ENCODE peak calls at places on chromosome 1, in nine cellular contexts. One of them, this sample, is unnamed.
A peak's percentile ranks its signal among the peaks of the same experiment; 100 is the strongest.

GRCh38 chr1:179476484-179476883 is 99.3 kb downstream of the NPHS2 start:
- DNase-seq in AG04449: no peak
- DNase-seq in GM12865: no peak
- DNase-seq in prostate gland: no peak
- DNase-seq in aorta: no peak
- DNase-seq in cardiac muscle cell: no peak
- DNase-seq in Peyer's patch: no peak
- DNase-seq in CD4-positive, CD25-positive, alpha-beta regulatory T cell: no peak
- DNase-seq in tibial artery: no peak
- DNase-seq in this sample: no peak

GRCh38 chr1:38082678-38083317 is 36.2 kb upstream of the POU3F1 start:
- DNase-seq in AG04449: no peak
- DNase-seq in GM12865: peak; percentile 22
- DNase-seq in prostate gland: peak; percentile 20
- DNase-seq in aorta: no peak
- DNase-seq in cardiac muscle cell: no peak
- DNase-seq in Peyer's patch: no peak
- DNase-seq in CD4-positive, CD25-positive, alpha-beta regulatory T cell: no peak
- DNase-seq in tibial artery: no peak
- DNase-seq in this sample: no peak

GRCh38 chr1:183278736-183279591 is 92.9 kb downstream of the LAMC2 start:
- DNase-seq in AG04449: no peak
- DNase-seq in GM12865: no peak
- DNase-seq in prostate gland: no peak
- DNase-seq in aorta: no peak
- DNase-seq in cardiac muscle cell: peak; percentile 72
- DNase-seq in Peyer's patch: no peak
- DNase-seq in CD4-positive, CD25-positive, alpha-beta regulatory T cell: peak; percentile 18
- DNase-seq in tibial artery: no peak
- DNase-seq in this sample: no peak

GRCh38 chr1:209569445-209570207 is 13.9 kb upstream of the CAMK1G start:
- DNase-seq in AG04449: peak; percentile 21
- DNase-seq in GM12865: peak; percentile 81
- DNase-seq in prostate gland: peak; percentile 79
- DNase-seq in aorta: peak; percentile 72
- DNase-seq in cardiac muscle cell: peak; percentile 86
- DNase-seq in Peyer's patch: peak; percentile 93
- DNase-seq in CD4-positive, CD25-positive, alpha-beta regulatory T cell: peak; percentile 82
- DNase-seq in tibial artery: peak; percentile 72
- DNase-seq in this sample: peak; percentile 37

GRCh38 chr1:17128361-17128760 is 9.1 kb upstream of the PADI2 start:
- DNase-seq in AG04449: peak; percentile 97
- DNase-seq in GM12865: no peak
- DNase-seq in prostate gland: no peak
- DNase-seq in aorta: no peak
- DNase-seq in cardiac muscle cell: peak; percentile 95
- DNase-seq in Peyer's patch: no peak
- DNase-seq in CD4-positive, CD25-positive, alpha-beta regulatory T cell: no peak
- DNase-seq in tibial artery: no peak
- DNase-seq in this sample: peak; percentile 77

GRCh38 chr1:223776075-223776814 is 63.9 kb downstream of the CAPN2 start:
- DNase-seq in AG04449: peak; percentile 80
- DNase-seq in GM12865: peak; percentile 44
- DNase-seq in prostate gland: no peak
- DNase-seq in aorta: no peak
- DNase-seq in cardiac muscle cell: peak; percentile 74
- DNase-seq in Peyer's patch: no peak
- DNase-seq in CD4-positive, CD25-positive, alpha-beta regulatory T cell: peak; percentile 49
- DNase-seq in tibial artery: no peak
- DNase-seq in this sample: peak; percentile 40

GRCh38 chr1:118360817-118361216 is 175.8 kb upstream of the SPAG17 start:
- DNase-seq in AG04449: peak; percentile 33
- DNase-seq in GM12865: no peak
- DNase-seq in prostate gland: no peak
- DNase-seq in aorta: no peak
- DNase-seq in cardiac muscle cell: peak; percentile 41
- DNase-seq in Peyer's patch: no peak
- DNase-seq in CD4-positive, CD25-positive, alpha-beta regulatory T cell: no peak
- DNase-seq in tibial artery: no peak
- DNase-seq in this sample: peak; percentile 63

GRCh38 chr1:103460496-103460895 is 65.0 kb upstream of the RNPC3 start:
- DNase-seq in AG04449: no peak
- DNase-seq in GM12865: no peak
- DNase-seq in prostate gland: no peak
- DNase-seq in aorta: no peak
- DNase-seq in cardiac muscle cell: no peak
- DNase-seq in Peyer's patch: no peak
- DNase-seq in CD4-positive, CD25-positive, alpha-beta regulatory T cell: no peak
- DNase-seq in tibial artery: no peak
- DNase-seq in this sample: no peak

GRCh38 chr1:31683997-31684396 is 19.8 kb downstream of the COL16A1 start:
- DNase-seq in AG04449: no peak
- DNase-seq in GM12865: peak; percentile 27
- DNase-seq in prostate gland: no peak
- DNase-seq in aorta: no peak
- DNase-seq in cardiac muscle cell: no peak
- DNase-seq in Peyer's patch: no peak
- DNase-seq in CD4-positive, CD25-positive, alpha-beta regulatory T cell: no peak
- DNase-seq in tibial artery: no peak
- DNase-seq in this sample: no peak

GRCh38 chr1:18262726-18263125 is 155.1 kb downstream of the IGSF21 start:
- DNase-seq in AG04449: no peak
- DNase-seq in GM12865: no peak
- DNase-seq in prostate gland: no peak
- DNase-seq in aorta: no peak
- DNase-seq in cardiac muscle cell: no peak
- DNase-seq in Peyer's patch: no peak
- DNase-seq in CD4-positive, CD25-positive, alpha-beta regulatory T cell: no peak
- DNase-seq in tibial artery: no peak
- DNase-seq in this sample: no peak

GRCh38 chr1:30466026-30466425 is 257.4 kb downstream of the MATN1 start:
- DNase-seq in AG04449: no peak
- DNase-seq in GM12865: no peak
- DNase-seq in prostate gland: no peak
- DNase-seq in aorta: no peak
- DNase-seq in cardiac muscle cell: no peak
- DNase-seq in Peyer's patch: peak; percentile 17
- DNase-seq in CD4-positive, CD25-positive, alpha-beta regulatory T cell: no peak
- DNase-seq in tibial artery: peak; percentile 40
- DNase-seq in this sample: no peak

GRCh38 chr1:37486680-37487618 is 12.6 kb downstream of the ZC3H12A start:
- DNase-seq in AG04449: no peak
- DNase-seq in GM12865: peak; percentile 77
- DNase-seq in prostate gland: no peak
- DNase-seq in aorta: peak; percentile 84
- DNase-seq in cardiac muscle cell: peak; percentile 82
- DNase-seq in Peyer's patch: peak; percentile 90
- DNase-seq in CD4-positive, CD25-positive, alpha-beta regulatory T cell: peak; percentile 69
- DNase-seq in tibial artery: peak; percentile 89
- DNase-seq in this sample: no peak

GRCh38 chr1:209823143-209824041 is 4.4 kb upstream of the UTP25 start:
- DNase-seq in AG04449: no peak
- DNase-seq in GM12865: peak; percentile 60
- DNase-seq in prostate gland: peak; percentile 74
- DNase-seq in aorta: no peak
- DNase-seq in cardiac muscle cell: peak; percentile 85
- DNase-seq in Peyer's patch: no peak
- DNase-seq in CD4-positive, CD25-positive, alpha-beta regulatory T cell: peak; percentile 74
- DNase-seq in tibial artery: no peak
- DNase-seq in this sample: peak; percentile 67

GRCh38 chr1:211007830-211008229 is 126.1 kb downstream of the KCNH1 start:
- DNase-seq in AG04449: no peak
- DNase-seq in GM12865: no peak
- DNase-seq in prostate gland: no peak
- DNase-seq in aorta: no peak
- DNase-seq in cardiac muscle cell: no peak
- DNase-seq in Peyer's patch: no peak
- DNase-seq in CD4-positive, CD25-positive, alpha-beta regulatory T cell: no peak
- DNase-seq in tibial artery: no peak
- DNase-seq in this sample: no peak

GRCh38 chr1:63619558-63619957 is 26.3 kb downstream of the PGM1 start:
- DNase-seq in AG04449: no peak
- DNase-seq in GM12865: no peak
- DNase-seq in prostate gland: no peak
- DNase-seq in aorta: no peak
- DNase-seq in cardiac muscle cell: no peak
- DNase-seq in Peyer's patch: no peak
- DNase-seq in CD4-positive, CD25-positive, alpha-beta regulatory T cell: no peak
- DNase-seq in tibial artery: no peak
- DNase-seq in this sample: no peak

GRCh38 chr1:47814592-47815436 is 182.4 kb downstream of the TRABD2B start:
- DNase-seq in AG04449: no peak
- DNase-seq in GM12865: no peak
- DNase-seq in prostate gland: no peak
- DNase-seq in aorta: no peak
- DNase-seq in cardiac muscle cell: no peak
- DNase-seq in Peyer's patch: no peak
- DNase-seq in CD4-positive, CD25-positive, alpha-beta regulatory T cell: no peak
- DNase-seq in tibial artery: no peak
- DNase-seq in this sample: no peak

GRCh38 chr1:15153184-15153841 is at the start of gene TMEM51:
- DNase-seq in AG04449: no peak
- DNase-seq in GM12865: no peak
- DNase-seq in prostate gland: peak; percentile 74
- DNase-seq in aorta: peak; percentile 86
- DNase-seq in cardiac muscle cell: peak; percentile 75
- DNase-seq in Peyer's patch: peak; percentile 83
- DNase-seq in CD4-positive, CD25-positive, alpha-beta regulatory T cell: no peak
- DNase-seq in tibial artery: peak; percentile 73
- DNase-seq in this sample: no peak

GRCh38 chr1:36476945-36477344 is 5.8 kb downstream of the CSF3R start:
- DNase-seq in AG04449: no peak
- DNase-seq in GM12865: no peak
- DNase-seq in prostate gland: no peak
- DNase-seq in aorta: no peak
- DNase-seq in cardiac muscle cell: no peak
- DNase-seq in Peyer's patch: no peak
- DNase-seq in CD4-positive, CD25-positive, alpha-beta regulatory T cell: no peak
- DNase-seq in tibial artery: no peak
- DNase-seq in this sample: no peak

GRCh38 chr1:61741682-61742619 is at the start of gene PATJ:
- DNase-seq in AG04449: no peak
- DNase-seq in GM12865: peak; percentile 17
- DNase-seq in prostate gland: peak; percentile 91
- DNase-seq in aorta: peak; percentile 64
- DNase-seq in cardiac muscle cell: peak; percentile 37
- DNase-seq in Peyer's patch: peak; percentile 89
- DNase-seq in CD4-positive, CD25-positive, alpha-beta regulatory T cell: peak; percentile 65
- DNase-seq in tibial artery: peak; percentile 77
- DNase-seq in this sample: no peak

GRCh38 chr1:240091614-240092300 is at the start of gene FMN2:
- DNase-seq in AG04449: no peak
- DNase-seq in GM12865: no peak
- DNase-seq in prostate gland: no peak
- DNase-seq in aorta: no peak
- DNase-seq in cardiac muscle cell: peak; percentile 3
- DNase-seq in Peyer's patch: no peak
- DNase-seq in CD4-positive, CD25-positive, alpha-beta regulatory T cell: no peak
- DNase-seq in tibial artery: no peak
- DNase-seq in this sample: no peak

GRCh38 chr1:6459850-6460265 is 6.1 kb downstream of the TNFRSF25 start:
- DNase-seq in AG04449: no peak
- DNase-seq in GM12865: no peak
- DNase-seq in prostate gland: no peak
- DNase-seq in aorta: no peak
- DNase-seq in cardiac muscle cell: no peak
- DNase-seq in Peyer's patch: peak; percentile 61
- DNase-seq in CD4-positive, CD25-positive, alpha-beta regulatory T cell: peak; percentile 68
- DNase-seq in tibial artery: no peak
- DNase-seq in this sample: no peak
- H3K4me3 ChIP-seq in AG04449: no peak overlapping the region
- H3K4me3 ChIP-seq in GM12865: no peak overlapping the region
- H3K4me3 ChIP-seq in prostate gland: no peak overlapping the region
- H3K4me3 ChIP-seq in aorta: no peak overlapping the region
- H3K4me3 ChIP-seq in cardiac muscle cell: no peak overlapping the region
- H3K4me3 ChIP-seq in Peyer's patch: peak overlapping the region; percentile 37
- H3K4me3 ChIP-seq in CD4-positive, CD25-positive, alpha-beta regulatory T cell: peak overlapping the region; percentile 37
- H3K4me3 ChIP-seq in tibial artery: no peak overlapping the region
- H3K4me3 ChIP-seq in this sample: no peak overlapping the region

GRCh38 chr1:221712198-221712684 is 29.6 kb downstream of the DUSP10 start:
- DNase-seq in AG04449: peak; percentile 85
- DNase-seq in GM12865: peak; percentile 84
- DNase-seq in prostate gland: no peak
- DNase-seq in aorta: no peak
- DNase-seq in cardiac muscle cell: peak; percentile 60
- DNase-seq in Peyer's patch: peak; percentile 73
- DNase-seq in CD4-positive, CD25-positive, alpha-beta regulatory T cell: peak; percentile 90
- DNase-seq in tibial artery: no peak
- DNase-seq in this sample: peak; percentile 80
- H3K4me3 ChIP-seq in AG04449: no peak overlapping the region
- H3K4me3 ChIP-seq in GM12865: no peak overlapping the region
- H3K4me3 ChIP-seq in prostate gland: no peak overlapping the region
- H3K4me3 ChIP-seq in aorta: no peak overlapping the region
- H3K4me3 ChIP-seq in cardiac muscle cell: no peak overlapping the region
- H3K4me3 ChIP-seq in Peyer's patch: no peak overlapping the region
- H3K4me3 ChIP-seq in CD4-positive, CD25-positive, alpha-beta regulatory T cell: peak overlapping the region; percentile 67
- H3K4me3 ChIP-seq in tibial artery: no peak overlapping the region
- H3K4me3 ChIP-seq in this sample: no peak overlapping the region

DNA sequence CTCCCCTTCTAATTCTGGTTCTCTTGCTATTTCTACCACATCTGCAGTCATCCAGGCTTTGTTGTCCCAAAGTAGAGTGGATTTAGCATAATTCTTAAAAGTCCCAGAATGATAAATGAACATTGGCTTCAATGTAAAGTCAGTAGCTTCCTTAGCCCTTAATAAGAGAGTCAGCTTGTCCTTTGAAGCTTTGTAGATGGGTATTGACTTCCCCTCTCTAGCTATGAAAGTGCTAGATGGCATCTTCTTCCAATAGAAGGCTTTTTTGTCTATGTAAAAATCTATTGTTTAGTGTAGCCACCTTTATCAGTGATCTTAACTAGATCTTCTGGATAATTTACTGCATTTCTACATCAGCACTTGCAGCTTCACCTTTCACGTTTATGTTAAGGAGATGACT is 181.4 kb upstream of the B3GALT2 start:
- DNase-seq in AG04449: no peak
- DNase-seq in GM12865: no peak
- DNase-seq in prostate gland: no peak
- DNase-seq in aorta: no peak
- DNase-seq in cardiac muscle cell: no peak
- DNase-seq in Peyer's patch: no peak
- DNase-seq in CD4-positive, CD25-positive, alpha-beta regulatory T cell: no peak
- DNase-seq in tibial artery: no peak
- DNase-seq in this sample: no peak
- H3K4me3 ChIP-seq in AG04449: no peak overlapping the region
- H3K4me3 ChIP-seq in GM12865: no peak overlapping the region
- H3K4me3 ChIP-seq in prostate gland: no peak overlapping the region
- H3K4me3 ChIP-seq in aorta: no peak overlapping the region
- H3K4me3 ChIP-seq in cardiac muscle cell: no peak overlapping the region
- H3K4me3 ChIP-seq in Peyer's patch: no peak overlapping the region
- H3K4me3 ChIP-seq in CD4-positive, CD25-positive, alpha-beta regulatory T cell: peak overlapping the region; percentile 80
- H3K4me3 ChIP-seq in tibial artery: no peak overlapping the region
- H3K4me3 ChIP-seq in this sample: no peak overlapping the region

GRCh38 chr1:22920026-22920733 is 52.5 kb downstream of the LACTBL1 start:
- DNase-seq in AG04449: no peak
- DNase-seq in GM12865: no peak
- DNase-seq in prostate gland: no peak
- DNase-seq in aorta: no peak
- DNase-seq in cardiac muscle cell: no peak
- DNase-seq in Peyer's patch: no peak
- DNase-seq in CD4-positive, CD25-positive, alpha-beta regulatory T cell: no peak
- DNase-seq in tibial artery: no peak
- DNase-seq in this sample: no peak
- H3K4me3 ChIP-seq in AG04449: no peak overlapping the region
- H3K4me3 ChIP-seq in GM12865: no peak overlapping the region
- H3K4me3 ChIP-seq in prostate gland: no peak overlapping the region
- H3K4me3 ChIP-seq in aorta: no peak overlapping the region
- H3K4me3 ChIP-seq in cardiac muscle cell: no peak overlapping the region
- H3K4me3 ChIP-seq in Peyer's patch: no peak overlapping the region
- H3K4me3 ChIP-seq in CD4-positive, CD25-positive, alpha-beta regulatory T cell: no peak overlapping the region
- H3K4me3 ChIP-seq in tibial artery: no peak overlapping the region
- H3K4me3 ChIP-seq in this sample: no peak overlapping the region

GRCh38 chr1:237287876-237288517 is 246.0 kb downstream of the RYR2 start:
- DNase-seq in AG04449: no peak
- DNase-seq in GM12865: no peak
- DNase-seq in prostate gland: no peak
- DNase-seq in aorta: no peak
- DNase-seq in cardiac muscle cell: peak; percentile 0
- DNase-seq in Peyer's patch: no peak
- DNase-seq in CD4-positive, CD25-positive, alpha-beta regulatory T cell: no peak
- DNase-seq in tibial artery: no peak
- DNase-seq in this sample: no peak
- H3K4me3 ChIP-seq in AG04449: no peak overlapping the region
- H3K4me3 ChIP-seq in GM12865: no peak overlapping the region
- H3K4me3 ChIP-seq in prostate gland: no peak overlapping the region
- H3K4me3 ChIP-seq in aorta: no peak overlapping the region
- H3K4me3 ChIP-seq in cardiac muscle cell: no peak overlapping the region
- H3K4me3 ChIP-seq in Peyer's patch: no peak overlapping the region
- H3K4me3 ChIP-seq in CD4-positive, CD25-positive, alpha-beta regulatory T cell: no peak overlapping the region
- H3K4me3 ChIP-seq in tibial artery: no peak overlapping the region
- H3K4me3 ChIP-seq in this sample: no peak overlapping the region